ENCODE peak calls at places on chromosomes 7 and 10, in ten cellular contexts. H is NCI-H1694; J is CD8-positive, alpha-beta T cell; Q is endothelial cell; G is stimulated activated CD4-positive, alpha-beta T cell treated with anti-CD3 and anti-CD28 coated beads, Interleukin-1b, Interleukin-23, amount 100 ng/mL, for 48 hours; W is RPMI8226; N is fibroblast of mammary gland; C is nephron progenitor cell; Y is stimulated activated CD8-positive, alpha-beta memory T cell treated with anti-CD3 and anti-CD28 coated beads, Interleukin-4, amount 100 ng/mL, for 1 hour; A is Calu3. B is an unnamed sample.

GRCh38 chr7:135291809-135292253 is 58.2 kb downstream of the STRA8 start:
- DNase-seq in Y (no peak), W (no peak), J (no peak), G (peak), H (no peak), A (peak), Q (no peak), C (no peak), N (peak), B (no peak)

GRCh38 chr10:112832959-112833358 is 117.1 kb upstream of the TCF7L2 start:
- DNase-seq in H (no peak), J (no peak), Q (no peak), G (no peak), W (no peak), A (no peak), Y (no peak), N (no peak), C (no peak), B (no peak)

GRCh38 chr7:35253182-35253679 is 669 bp downstream of the TBX20 start:
- DNase-seq in Y (no peak), Q (no peak), J (no peak), H (no peak), W (no peak), G (no peak), C (peak), A (no peak), N (no peak), B (no peak)

GRCh38 chr7:53191836-53192443 is 156.5 kb downstream of the POM121L12 start:
- DNase-seq in J (no peak), C (no peak), Y (no peak), H (no peak), A (no peak), W (no peak), Q (peak), G (no peak), N (no peak), B (no peak)

GRCh38 chr10:43287056-43288007 is 20.5 kb upstream of the RASGEF1A start:
- DNase-seq in J (peak), Q (no peak), G (peak), Y (no peak), N (no peak), W (peak), H (no peak), C (no peak), A (peak), B (no peak)

GRCh38 chr10:120456626-120457430 is at the start of gene PLPP4:
- DNase-seq in H (no peak), C (peak), Q (peak), J (no peak), W (peak), A (peak), G (no peak), N (no peak), Y (no peak), B (no peak)

GRCh38 chr10:75033399-75034130 is 77.9 kb upstream of the SAMD8 start:
- DNase-seq in C (no peak), G (no peak), Q (no peak), N (no peak), A (no peak), H (no peak), W (no peak), Y (no peak), J (no peak), B (no peak)

GRCh38 chr10:75486591-75486990 is 55.2 kb downstream of the LRMDA start:
- DNase-seq in A (no peak), H (no peak), C (no peak), G (no peak), W (no peak), J (no peak), Y (no peak), N (peak), Q (no peak), B (no peak)

GRCh38 chr10:11551915-11552602 is 59.4 kb downstream of the USP6NL start:
- DNase-seq in N (peak), J (no peak), Q (no peak), H (no peak), A (peak), C (no peak), G (no peak), Y (no peak), W (no peak), B (no peak)

GRCh38 chr10:6543431-6544005 is 36.6 kb downstream of the PRKCQ start:
- DNase-seq in W (no peak), C (no peak), A (no peak), Q (no peak), J (peak), G (peak), H (no peak), Y (no peak), N (no peak), B (no peak)

GRCh38 chr7:727104-727805 is at the start of gene PRKAR1B:
- DNase-seq in W (peak), Q (no peak), Y (no peak), H (no peak), A (peak), J (peak), N (no peak), G (peak), C (peak), B (peak)

GRCh38 chr10:79052311-79053080 is 16.3 kb upstream of the ZMIZ1 start:
- DNase-seq in Y (no peak), A (no peak), W (peak), N (no peak), H (no peak), C (peak), G (peak), Q (peak), J (no peak), B (no peak)

GRCh38 chr10:132151951-132152505 is 34.7 kb upstream of the DPYSL4 start:
- DNase-seq in G (no peak), W (no peak), N (no peak), J (no peak), Q (no peak), Y (no peak), H (no peak), A (no peak), C (no peak), B (no peak)

GRCh38 chr10:121683366-121683765 is 85.1 kb upstream of the FGFR2 start:
- DNase-seq in A (no peak), Y (no peak), G (no peak), Q (no peak), J (no peak), C (no peak), N (no peak), W (no peak), H (no peak), B (no peak)

GRCh38 chr10:59993931-59994330 is 87.6 kb upstream of the CCDC6 start:
- DNase-seq in C (no peak), W (no peak), G (no peak), Y (no peak), N (peak), Q (no peak), A (no peak), J (no peak), H (no peak), B (no peak)

GRCh38 chr10:132243646-132244045 is 56.9 kb downstream of the DPYSL4 start:
- DNase-seq in C (no peak), W (no peak), A (no peak), Y (no peak), J (no peak), G (no peak), H (no peak), N (no peak), Q (no peak), B (no peak)

GRCh38 chr10:95133997-95134396 is 60.0 kb upstream of the ACSM6 start:
- DNase-seq in W (no peak), Y (no peak), C (no peak), G (no peak), Q (no peak), J (no peak), H (no peak), A (no peak), N (no peak), B (no peak)

GRCh38 chr10:8691498-8692017 is 637.1 kb downstream of the GATA3 start:
- DNase-seq in G (no peak), N (no peak), H (no peak), Y (no peak), Q (no peak), J (no peak), C (no peak), A (no peak), W (no peak), B (no peak)

GRCh38 chr7:143038635-143039034 is 11.7 kb upstream of the OR9A2 start:
- DNase-seq in W (no peak), J (no peak), A (no peak), H (no peak), Y (no peak), C (no peak), G (no peak), Q (no peak), N (no peak), B (no peak)

GRCh38 chr7:100079024-100079560 is 2.4 kb downstream of the ZNF3 start:
- DNase-seq in G (no peak), Q (no peak), J (no peak), H (no peak), C (no peak), A (no peak), Y (no peak), W (no peak), N (no peak), B (no peak)

GRCh38 chr7:113444281-113444680 is 325.9 kb upstream of the SMIM30 start:
- DNase-seq in Y (no peak), W (no peak), J (no peak), C (no peak), N (peak), A (no peak), H (no peak), Q (no peak), G (no peak), B (no peak)

GRCh38 chr10:76209135-76209534 is 777.7 kb downstream of the LRMDA start:
- DNase-seq in N (peak), Q (no peak), C (no peak), A (no peak), J (no peak), H (no peak), W (no peak), G (no peak), Y (no peak), B (no peak)

GRCh38 chr10:7819126-7819470 is 793 bp downstream of the TAF3 start:
- DNase-seq in H (no peak), Y (no peak), J (no peak), Q (peak), W (peak), A (peak), C (peak), G (peak), N (peak), B (no peak)

GRCh38 chr10:104243567-104243966 is 11.1 kb upstream of the GSTO1 start:
- DNase-seq in Y (no peak), C (no peak), J (no peak), Q (no peak), G (no peak), H (no peak), A (no peak), W (no peak), N (no peak), B (no peak)

GRCh38 chr10:32582946-32583345 is 137.0 kb downstream of the CCDC7 start:
- DNase-seq in Y (no peak), G (no peak), A (no peak), H (no peak), J (no peak), C (no peak), Q (no peak), N (peak), W (no peak), B (no peak)

GRCh38 chr10:33260403-33261239 is 73.8 kb downstream of the NRP1 start:
- DNase-seq in Y (no peak), Q (no peak), W (no peak), C (no peak), A (no peak), J (no peak), G (no peak), N (no peak), H (no peak), B (no peak)

GRCh38 chr10:103621778-103622115 is 128.2 kb downstream of the NEURL1 start:
- DNase-seq in A (no peak), Q (no peak), C (no peak), J (no peak), N (no peak), Y (no peak), G (no peak), W (no peak), H (no peak), B (no peak)